ENCODE peak calls at places on chromosomes 16 and 17, in ten cellular contexts. V is colonic mucosa; H is pancreas; R is cardiac fibroblast; Q is PC-3; W is fibroblast of villous mesenchyme; N is ovary; J is fibroblast of lung; A is CD4-positive, alpha-beta memory T cell; F is foreskin fibroblast. G is an unnamed sample.

GRCh38 chr17:69828087-69828486 is 246.9 kb upstream of the KCNJ16 start:
- DNase-seq in V (no peak), H (peak; percentile 52), R (peak; percentile 22), Q (peak; percentile 48), W (peak; percentile 2), N (no peak), J (peak; percentile 50), A (no peak), F (peak; percentile 58), G (no peak)

GRCh38 chr16:66569131-66569530 is 2.9 kb downstream of the CMTM1 start:
- DNase-seq in V (no peak), H (no peak), R (no peak), Q (peak; percentile 14), W (peak; percentile 67), N (no peak), J (peak; percentile 72), A (no peak), F (peak; percentile 58), G (no peak)

GRCh38 chr17:27671591-27671910 is 40.6 kb downstream of the LGALS9 start:
- DNase-seq in V (no peak), H (no peak), R (no peak), Q (no peak), W (no peak), N (no peak), J (no peak), A (no peak), F (no peak), G (no peak)

GRCh38 chr16:17467923-17468540 is 2.7 kb downstream of the XYLT1 start:
- DNase-seq in V (peak; percentile 85), H (peak; percentile 71), R (peak; percentile 65), Q (no peak), W (peak; percentile 66), N (peak; percentile 81), J (peak; percentile 77), A (peak; percentile 45), F (no peak), G (peak; percentile 53)

GRCh38 chr16:89720520-89720858 is 209 bp downstream of the VPS9D1 start:
- DNase-seq in V (peak; percentile 74), H (peak; percentile 82), R (no peak), Q (peak; percentile 42), W (peak; percentile 26), N (peak; percentile 51), J (peak; percentile 13), A (peak; percentile 56), F (no peak), G (no peak)

GRCh38 chr16:81668243-81669097 is 110.6 kb upstream of the PLCG2 start:
- DNase-seq in V (no peak), H (no peak), R (no peak), Q (no peak), W (no peak), N (no peak), J (no peak), A (no peak), F (no peak), G (no peak)

GRCh38 chr17:49546546-49547535 is 28.8 kb upstream of the NXPH3 start:
- DNase-seq in V (no peak), H (no peak), R (no peak), Q (no peak), W (no peak), N (no peak), J (no peak), A (no peak), F (no peak), G (no peak)

GRCh38 chr16:24540575-24541240 is 1.3 kb downstream of the RBBP6 start:
- DNase-seq in V (peak; percentile 25), H (no peak), R (no peak), Q (peak; percentile 21), W (peak; percentile 31), N (no peak), J (no peak), A (no peak), F (no peak), G (peak; percentile 51)

GRCh38 chr16:30094541-30095165 is 1.4 kb downstream of the YPEL3 start:
- DNase-seq in V (no peak), H (no peak), R (no peak), Q (no peak), W (no peak), N (peak; percentile 55), J (no peak), A (no peak), F (no peak), G (no peak)

GRCh38 chr16:30096105-30096861 is at the start of gene YPEL3:
- DNase-seq in V (peak; percentile 91), H (peak; percentile 97), R (peak; percentile 95), Q (peak; percentile 78), W (peak; percentile 93), N (peak; percentile 93), J (peak; percentile 87), A (peak; percentile 87), F (peak; percentile 88), G (peak; percentile 95)

GRCh38 chr16:30095166-30096078 is 591 bp downstream of the YPEL3 start:
- DNase-seq in V (peak; percentile 50), H (peak; percentile 72), R (no peak), Q (no peak), W (no peak), N (peak; percentile 37), J (no peak), A (no peak), F (no peak), G (no peak)

GRCh38 chr16:30092373-30093010 is 768 bp upstream of the TBX6 start:
- DNase-seq in V (peak; percentile 83), H (peak; percentile 81), R (peak; percentile 82), Q (peak; percentile 45), W (peak; percentile 46), N (peak; percentile 74), J (peak; percentile 59), A (peak; percentile 88), F (peak; percentile 55), G (peak; percentile 95)

GRCh38 chr16:30096862-30097563 is 1.0 kb upstream of the YPEL3 start:
- DNase-seq in V (no peak), H (no peak), R (no peak), Q (no peak), W (no peak), N (no peak), J (no peak), A (no peak), F (no peak), G (peak; percentile 44)
- H3K4me3 ChIP-seq in V (peak overlapping the region; percentile 71), H (no peak overlapping the region), R (no peak overlapping the region), Q (no peak overlapping the region), W (peak overlapping the region; percentile 48), N (peak overlapping the region; percentile 85), J (no peak overlapping the region), A (peak overlapping the region; percentile 59), F (no peak overlapping the region), G (peak overlapping the region; percentile 68)

GRCh38 chr17:68290955-68291835 is at the start of the genes ARSG and SLC16A6:
- DNase-seq in V (peak; percentile 52), H (peak; percentile 75), R (peak; percentile 46), Q (peak; percentile 82), W (peak; percentile 36), N (peak; percentile 57), J (peak; percentile 51), A (peak; percentile 89), F (peak; percentile 51), G (peak; percentile 96)

GRCh38 chr17:68294196-68294555 is 2.9 kb downstream of the ARSG start:
- DNase-seq in V (no peak), H (no peak), R (no peak), Q (no peak), W (no peak), N (no peak), J (no peak), A (no peak), F (no peak), G (peak; percentile 16)

GRCh38 chr17:68293490-68294195 is 2.3 kb downstream of the ARSG start:
- DNase-seq in V (no peak), H (no peak), R (no peak), Q (no peak), W (no peak), N (no peak), J (no peak), A (no peak), F (no peak), G (no peak)

GRCh38 chr17:68291836-68292688 is 767 bp downstream of the ARSG start:
- DNase-seq in V (peak; percentile 74), H (peak; percentile 85), R (peak; percentile 60), Q (peak; percentile 87), W (peak; percentile 67), N (peak; percentile 56), J (peak; percentile 59), A (peak; percentile 97), F (peak; percentile 76), G (peak; percentile 98)

DNA sequence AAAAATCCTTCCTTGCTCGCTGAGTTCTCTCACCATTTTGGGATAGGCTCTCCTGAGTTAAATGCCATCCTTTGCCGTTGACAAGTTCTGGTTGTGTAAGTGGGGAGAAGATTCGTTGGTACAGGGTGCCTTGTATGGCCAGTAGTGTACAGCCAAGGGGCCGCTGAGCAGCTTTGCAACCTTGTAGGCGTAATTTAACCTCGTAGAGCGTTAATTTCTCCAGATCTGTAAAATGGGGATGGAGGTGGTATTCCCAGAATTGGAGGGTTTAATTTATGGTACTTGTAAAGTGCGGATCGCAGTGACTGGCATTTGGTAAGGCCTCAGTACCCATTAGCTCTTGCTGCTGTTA is 1.4 kb downstream of the ARSG start:
- DNase-seq in V (no peak), H (no peak), R (no peak), Q (no peak), W (no peak), N (no peak), J (no peak), A (no peak), F (no peak), G (no peak)
- H3K4me3 ChIP-seq in V (peak overlapping the region; percentile 58), H (peak overlapping the region; percentile 23), R (no peak overlapping the region), Q (peak overlapping the region; percentile 75), W (no peak overlapping the region), N (no peak overlapping the region), J (no peak overlapping the region), A (peak overlapping the region; percentile 90), F (peak overlapping the region; percentile 65), G (peak overlapping the region; percentile 84)

GRCh38 chr17:61416540-61417363 is 17.1 kb downstream of the TBX2 start:
- DNase-seq in V (peak; percentile 80), H (peak; percentile 88), R (peak; percentile 90), Q (peak; percentile 94), W (peak; percentile 90), N (peak; percentile 87), J (peak; percentile 91), A (peak; percentile 56), F (peak; percentile 89), G (peak; percentile 75)
- H3K4me3 ChIP-seq in V (no peak overlapping the region), H (no peak overlapping the region), R (peak overlapping the region; percentile 1), Q (peak overlapping the region; percentile 8), W (peak overlapping the region; percentile 30), N (no peak overlapping the region), J (no peak overlapping the region), A (no peak overlapping the region), F (peak overlapping the region; percentile 40), G (no peak overlapping the region)

DNA sequence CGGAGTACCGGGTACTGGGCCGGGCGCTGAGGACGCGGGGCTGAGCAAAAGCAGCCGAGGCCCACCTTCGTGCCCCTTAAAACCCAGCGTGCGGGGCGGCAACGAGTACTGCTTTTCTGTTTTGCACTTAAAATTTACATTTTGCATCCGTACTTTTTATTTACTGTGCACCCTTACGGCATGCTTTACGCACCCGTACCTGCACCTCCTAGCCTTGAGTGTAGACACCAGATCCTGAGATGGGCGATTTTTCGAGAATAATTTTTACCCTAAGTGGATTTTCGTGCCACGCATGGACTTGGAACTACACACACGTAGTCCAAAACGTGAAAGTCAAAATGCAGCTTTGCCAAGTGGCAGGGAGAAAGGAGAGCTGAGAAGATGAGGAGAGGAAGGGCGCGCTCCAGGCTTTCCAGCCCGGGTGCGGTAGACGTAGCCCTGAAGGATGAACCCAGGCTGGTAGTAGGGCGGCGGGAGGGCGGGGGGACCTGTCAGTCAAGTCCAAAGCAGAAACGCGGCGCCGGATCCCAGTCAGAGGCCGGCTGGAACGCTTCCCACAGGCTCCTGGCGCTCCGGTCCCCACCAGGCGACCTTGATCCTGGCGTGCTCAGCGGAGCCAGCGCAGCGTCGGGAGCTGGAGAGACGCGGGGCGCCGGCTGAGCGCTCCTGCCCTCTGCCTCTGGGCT is 1.2 kb upstream of the CBLN1 start:
- DNase-seq in V (peak; percentile 35), H (peak; percentile 84), R (no peak), Q (no peak), W (no peak), N (no peak), J (no peak), A (no peak), F (no peak), G (no peak)
- H3K4me3 ChIP-seq in V (peak overlapping the region; percentile 44), H (peak overlapping the region; percentile 51), R (no peak overlapping the region), Q (no peak overlapping the region), W (no peak overlapping the region), N (peak overlapping the region; percentile 10), J (no peak overlapping the region), A (no peak overlapping the region), F (no peak overlapping the region), G (no peak overlapping the region)